ENCODE peak calls at places on chromosome 6, in ten cellular contexts. Q, T, A, M, E, K, G, H, B and C are unnamed samples.

GRCh38 chr6:83707829-83708545 is 914 bp downstream of the SNAP91 start:
- DNase-seq in Q (peak), T (peak), A (peak), M (no peak), E (peak), K (peak), G (no peak), H (no peak), B (no peak), C (peak)

GRCh38 chr6:129661478-129662405 is 48.2 kb downstream of the ARHGAP18 start:
- DNase-seq in Q (peak), T (peak), A (no peak), M (no peak), E (no peak), K (no peak), G (no peak), H (no peak), B (no peak), C (no peak)

GRCh38 chr6:40343887-40344565 is 243.1 kb downstream of the LRFN2 start:
- DNase-seq in Q (no peak), T (no peak), A (no peak), M (no peak), E (peak), K (no peak), G (no peak), H (no peak), B (no peak), C (peak)

GRCh38 chr6:47464052-47464451 is 13.5 kb upstream of the CD2AP start:
- DNase-seq in Q (no peak), T (no peak), A (no peak), M (no peak), E (no peak), K (no peak), G (no peak), H (no peak), B (no peak), C (no peak)

GRCh38 chr6:33763483-33763882 is 16.8 kb upstream of the IP6K3 start:
- DNase-seq in Q (no peak), T (no peak), A (no peak), M (no peak), E (no peak), K (no peak), G (no peak), H (no peak), B (no peak), C (no peak)

GRCh38 chr6:167828325-167828956 is 1.7 kb downstream of the AFDN start:
- DNase-seq in Q (no peak), T (no peak), A (no peak), M (no peak), E (peak), K (no peak), G (no peak), H (no peak), B (no peak), C (no peak)

GRCh38 chr6:150680510-150680909 is 80.8 kb downstream of the PLEKHG1 start:
- DNase-seq in Q (no peak), T (no peak), A (no peak), M (no peak), E (no peak), K (no peak), G (no peak), H (no peak), B (no peak), C (no peak)

GRCh38 chr6:43966806-43967575 is 160.3 kb downstream of the MRPL14 start:
- DNase-seq in Q (no peak), T (no peak), A (no peak), M (no peak), E (no peak), K (no peak), G (no peak), H (no peak), B (no peak), C (peak)

GRCh38 chr6:13487122-13488014 is at the start of gene GFOD1:
- DNase-seq in Q (peak), T (peak), A (peak), M (peak), E (peak), K (peak), G (peak), H (peak), B (peak), C (peak)

GRCh38 chr6:52893803-52894202 is 15.7 kb downstream of the GSTA3 start:
- DNase-seq in Q (no peak), T (no peak), A (no peak), M (no peak), E (no peak), K (no peak), G (no peak), H (no peak), B (no peak), C (no peak)

GRCh38 chr6:109393882-109394281 is 11.6 kb upstream of the CD164 start:
- DNase-seq in Q (no peak), T (no peak), A (no peak), M (no peak), E (no peak), K (peak), G (no peak), H (peak), B (no peak), C (no peak)

GRCh38 chr6:21295846-21296245 is 297.7 kb upstream of the SOX4 start:
- DNase-seq in Q (no peak), T (no peak), A (no peak), M (no peak), E (no peak), K (no peak), G (no peak), H (no peak), B (no peak), C (no peak)

GRCh38 chr6:109024784-109025183 is 69.9 kb downstream of the SESN1 start:
- DNase-seq in Q (no peak), T (no peak), A (no peak), M (no peak), E (peak), K (no peak), G (no peak), H (no peak), B (no peak), C (no peak)

GRCh38 chr6:100484474-100484873 is 19.8 kb upstream of the SIM1 start:
- DNase-seq in Q (no peak), T (no peak), A (no peak), M (no peak), E (no peak), K (no peak), G (no peak), H (no peak), B (no peak), C (no peak)

GRCh38 chr6:27892596-27893058 is 19.6 kb downstream of the OR2B2 start:
- DNase-seq in Q (no peak), T (no peak), A (no peak), M (no peak), E (no peak), K (no peak), G (no peak), H (no peak), B (no peak), C (no peak)

GRCh38 chr6:116073765-116074450 is 13.2 kb upstream of the FRK start:
- DNase-seq in Q (no peak), T (no peak), A (no peak), M (no peak), E (peak), K (peak), G (no peak), H (peak), B (no peak), C (no peak)